ENCODE peak calls at places on chromosomes 4 and X, in six cellular contexts. One of them, this sample, is unnamed.

GRCh38 chr4:158209825-158210807 is at the start of gene TMEM144:
- DNase-seq in ascending aorta: peak; percentile 92
- DNase-seq in colonic mucosa: peak; percentile 94
- DNase-seq in stimulated activated CD4-positive, alpha-beta T cell treated with anti-CD3 and anti-CD28 coated beads, Interleukin-4, amount 100 ng/mL, for 4 hours: peak; percentile 44
- DNase-seq in SK-N-DZ: peak; percentile 12
- DNase-seq in T-helper 1 cell: no peak
- DNase-seq in this sample: no peak

GRCh38 chrX:135295944-135296305 is 13.4 kb upstream of the ETDC start:
- DNase-seq in ascending aorta: no peak
- DNase-seq in colonic mucosa: no peak
- DNase-seq in stimulated activated CD4-positive, alpha-beta T cell treated with anti-CD3 and anti-CD28 coated beads, Interleukin-4, amount 100 ng/mL, for 4 hours: no peak
- DNase-seq in SK-N-DZ: no peak
- DNase-seq in T-helper 1 cell: no peak
- DNase-seq in this sample: no peak

GRCh38 chr4:76680934-76681333 is 217.0 kb downstream of the SOWAHB start:
- DNase-seq in ascending aorta: no peak
- DNase-seq in colonic mucosa: no peak
- DNase-seq in stimulated activated CD4-positive, alpha-beta T cell treated with anti-CD3 and anti-CD28 coated beads, Interleukin-4, amount 100 ng/mL, for 4 hours: no peak
- DNase-seq in SK-N-DZ: no peak
- DNase-seq in T-helper 1 cell: no peak
- DNase-seq in this sample: no peak

GRCh38 chr4:142126890-142127497 is 490.6 kb downstream of the IL15 start:
- DNase-seq in ascending aorta: no peak
- DNase-seq in colonic mucosa: peak; percentile 64
- DNase-seq in stimulated activated CD4-positive, alpha-beta T cell treated with anti-CD3 and anti-CD28 coated beads, Interleukin-4, amount 100 ng/mL, for 4 hours: peak; percentile 54
- DNase-seq in SK-N-DZ: peak; percentile 70
- DNase-seq in T-helper 1 cell: no peak
- DNase-seq in this sample: peak; percentile 45

GRCh38 chrX:96843566-96843965 is 40.1 kb upstream of the RPA4 start:
- DNase-seq in ascending aorta: no peak
- DNase-seq in colonic mucosa: no peak
- DNase-seq in stimulated activated CD4-positive, alpha-beta T cell treated with anti-CD3 and anti-CD28 coated beads, Interleukin-4, amount 100 ng/mL, for 4 hours: no peak
- DNase-seq in SK-N-DZ: no peak
- DNase-seq in T-helper 1 cell: no peak
- DNase-seq in this sample: no peak

GRCh38 chrX:128464091-128464490 is 411.9 kb upstream of the ACTRT1 start:
- DNase-seq in ascending aorta: no peak
- DNase-seq in colonic mucosa: no peak
- DNase-seq in stimulated activated CD4-positive, alpha-beta T cell treated with anti-CD3 and anti-CD28 coated beads, Interleukin-4, amount 100 ng/mL, for 4 hours: no peak
- DNase-seq in SK-N-DZ: no peak
- DNase-seq in T-helper 1 cell: no peak
- DNase-seq in this sample: no peak

GRCh38 chr4:108224628-108225053 is 55.9 kb upstream of the LEF1 start:
- DNase-seq in ascending aorta: no peak
- DNase-seq in colonic mucosa: no peak
- DNase-seq in stimulated activated CD4-positive, alpha-beta T cell treated with anti-CD3 and anti-CD28 coated beads, Interleukin-4, amount 100 ng/mL, for 4 hours: no peak
- DNase-seq in SK-N-DZ: peak; percentile 92
- DNase-seq in T-helper 1 cell: no peak
- DNase-seq in this sample: no peak

GRCh38 chr4:155578726-155579385 is 87.8 kb upstream of the GUCY1A1 start:
- DNase-seq in ascending aorta: no peak
- DNase-seq in colonic mucosa: no peak
- DNase-seq in stimulated activated CD4-positive, alpha-beta T cell treated with anti-CD3 and anti-CD28 coated beads, Interleukin-4, amount 100 ng/mL, for 4 hours: no peak
- DNase-seq in SK-N-DZ: no peak
- DNase-seq in T-helper 1 cell: no peak
- DNase-seq in this sample: no peak

GRCh38 chrX:119343856-119344255 is 55.3 kb upstream of the SLC25A43 start:
- DNase-seq in ascending aorta: no peak
- DNase-seq in colonic mucosa: peak; percentile 62
- DNase-seq in stimulated activated CD4-positive, alpha-beta T cell treated with anti-CD3 and anti-CD28 coated beads, Interleukin-4, amount 100 ng/mL, for 4 hours: no peak
- DNase-seq in SK-N-DZ: no peak
- DNase-seq in T-helper 1 cell: no peak
- DNase-seq in this sample: no peak

GRCh38 chr4:125826801-125827200 is 512.0 kb downstream of the FAT4 start:
- DNase-seq in ascending aorta: no peak
- DNase-seq in colonic mucosa: no peak
- DNase-seq in stimulated activated CD4-positive, alpha-beta T cell treated with anti-CD3 and anti-CD28 coated beads, Interleukin-4, amount 100 ng/mL, for 4 hours: no peak
- DNase-seq in SK-N-DZ: peak; percentile 79
- DNase-seq in T-helper 1 cell: no peak
- DNase-seq in this sample: no peak

GRCh38 chr4:119517361-119518229 is 111.0 kb downstream of the PDE5A start:
- DNase-seq in ascending aorta: no peak
- DNase-seq in colonic mucosa: no peak
- DNase-seq in stimulated activated CD4-positive, alpha-beta T cell treated with anti-CD3 and anti-CD28 coated beads, Interleukin-4, amount 100 ng/mL, for 4 hours: no peak
- DNase-seq in SK-N-DZ: peak; percentile 86
- DNase-seq in T-helper 1 cell: no peak
- DNase-seq in this sample: no peak

GRCh38 chr4:10944321-10944720 is 259.8 kb upstream of the CLNK start:
- DNase-seq in ascending aorta: no peak
- DNase-seq in colonic mucosa: no peak
- DNase-seq in stimulated activated CD4-positive, alpha-beta T cell treated with anti-CD3 and anti-CD28 coated beads, Interleukin-4, amount 100 ng/mL, for 4 hours: no peak
- DNase-seq in SK-N-DZ: no peak
- DNase-seq in T-helper 1 cell: no peak
- DNase-seq in this sample: no peak

GRCh38 chrX:67693928-67694327 is 150.1 kb downstream of the AR start:
- DNase-seq in ascending aorta: no peak
- DNase-seq in colonic mucosa: no peak
- DNase-seq in stimulated activated CD4-positive, alpha-beta T cell treated with anti-CD3 and anti-CD28 coated beads, Interleukin-4, amount 100 ng/mL, for 4 hours: no peak
- DNase-seq in SK-N-DZ: no peak
- DNase-seq in T-helper 1 cell: no peak
- DNase-seq in this sample: no peak

GRCh38 chr4:92303621-92304027 is at the start of gene GRID2:
- DNase-seq in ascending aorta: no peak
- DNase-seq in colonic mucosa: no peak
- DNase-seq in stimulated activated CD4-positive, alpha-beta T cell treated with anti-CD3 and anti-CD28 coated beads, Interleukin-4, amount 100 ng/mL, for 4 hours: no peak
- DNase-seq in SK-N-DZ: peak; percentile 58
- DNase-seq in T-helper 1 cell: no peak
- DNase-seq in this sample: no peak

GRCh38 chr4:147725673-147726072 is 6.2 kb upstream of the ARHGAP10 start:
- DNase-seq in ascending aorta: no peak
- DNase-seq in colonic mucosa: no peak
- DNase-seq in stimulated activated CD4-positive, alpha-beta T cell treated with anti-CD3 and anti-CD28 coated beads, Interleukin-4, amount 100 ng/mL, for 4 hours: no peak
- DNase-seq in SK-N-DZ: no peak
- DNase-seq in T-helper 1 cell: no peak
- DNase-seq in this sample: no peak

GRCh38 chrX:50407976-50408375 is 62.6 kb downstream of the DGKK start:
- DNase-seq in ascending aorta: no peak
- DNase-seq in colonic mucosa: no peak
- DNase-seq in stimulated activated CD4-positive, alpha-beta T cell treated with anti-CD3 and anti-CD28 coated beads, Interleukin-4, amount 100 ng/mL, for 4 hours: no peak
- DNase-seq in SK-N-DZ: no peak
- DNase-seq in T-helper 1 cell: no peak
- DNase-seq in this sample: no peak

GRCh38 chrX:7378406-7378805 is 230.5 kb upstream of the PUDP start:
- DNase-seq in ascending aorta: no peak
- DNase-seq in colonic mucosa: no peak
- DNase-seq in stimulated activated CD4-positive, alpha-beta T cell treated with anti-CD3 and anti-CD28 coated beads, Interleukin-4, amount 100 ng/mL, for 4 hours: no peak
- DNase-seq in SK-N-DZ: no peak
- DNase-seq in T-helper 1 cell: no peak
- DNase-seq in this sample: no peak

GRCh38 chr4:76457885-76458284 is 22.9 kb downstream of the SHROOM3 start:
- DNase-seq in ascending aorta: no peak
- DNase-seq in colonic mucosa: no peak
- DNase-seq in stimulated activated CD4-positive, alpha-beta T cell treated with anti-CD3 and anti-CD28 coated beads, Interleukin-4, amount 100 ng/mL, for 4 hours: no peak
- DNase-seq in SK-N-DZ: no peak
- DNase-seq in T-helper 1 cell: no peak
- DNase-seq in this sample: no peak

GRCh38 chrX:134210465-134210864 is 26.5 kb upstream of the CCDC160 start:
- DNase-seq in ascending aorta: no peak
- DNase-seq in colonic mucosa: no peak
- DNase-seq in stimulated activated CD4-positive, alpha-beta T cell treated with anti-CD3 and anti-CD28 coated beads, Interleukin-4, amount 100 ng/mL, for 4 hours: no peak
- DNase-seq in SK-N-DZ: no peak
- DNase-seq in T-helper 1 cell: no peak
- DNase-seq in this sample: no peak

GRCh38 chr4:30719363-30720020 is 677 bp upstream of the PCDH7 start:
- DNase-seq in ascending aorta: no peak
- DNase-seq in colonic mucosa: peak; percentile 45
- DNase-seq in stimulated activated CD4-positive, alpha-beta T cell treated with anti-CD3 and anti-CD28 coated beads, Interleukin-4, amount 100 ng/mL, for 4 hours: no peak
- DNase-seq in SK-N-DZ: peak; percentile 67
- DNase-seq in T-helper 1 cell: no peak
- DNase-seq in this sample: no peak

GRCh38 chr4:155249036-155249566 is 40.7 kb downstream of the NPY2R start:
- DNase-seq in ascending aorta: no peak
- DNase-seq in colonic mucosa: no peak
- DNase-seq in stimulated activated CD4-positive, alpha-beta T cell treated with anti-CD3 and anti-CD28 coated beads, Interleukin-4, amount 100 ng/mL, for 4 hours: no peak
- DNase-seq in SK-N-DZ: no peak
- DNase-seq in T-helper 1 cell: no peak
- DNase-seq in this sample: no peak

GRCh38 chrX:23662187-23662586 is 5.1 kb upstream of the PRDX4 start:
- DNase-seq in ascending aorta: no peak
- DNase-seq in colonic mucosa: no peak
- DNase-seq in stimulated activated CD4-positive, alpha-beta T cell treated with anti-CD3 and anti-CD28 coated beads, Interleukin-4, amount 100 ng/mL, for 4 hours: no peak
- DNase-seq in SK-N-DZ: no peak
- DNase-seq in T-helper 1 cell: no peak
- DNase-seq in this sample: no peak

GRCh38 chrX:121013897-121014455 is 28.4 kb upstream of the CT47A1 start:
- DNase-seq in ascending aorta: no peak
- DNase-seq in colonic mucosa: no peak
- DNase-seq in stimulated activated CD4-positive, alpha-beta T cell treated with anti-CD3 and anti-CD28 coated beads, Interleukin-4, amount 100 ng/mL, for 4 hours: no peak
- DNase-seq in SK-N-DZ: no peak
- DNase-seq in T-helper 1 cell: no peak
- DNase-seq in this sample: no peak

GRCh38 chr4:673349-674091 is 556 bp downstream of the ATP5ME start:
- DNase-seq in ascending aorta: no peak
- DNase-seq in colonic mucosa: peak; percentile 76
- DNase-seq in stimulated activated CD4-positive, alpha-beta T cell treated with anti-CD3 and anti-CD28 coated beads, Interleukin-4, amount 100 ng/mL, for 4 hours: no peak
- DNase-seq in SK-N-DZ: no peak
- DNase-seq in T-helper 1 cell: no peak
- DNase-seq in this sample: no peak

GRCh38 chr4:67700119-67700873 is 659 bp downstream of the UBA6 start:
- DNase-seq in ascending aorta: no peak
- DNase-seq in colonic mucosa: no peak
- DNase-seq in stimulated activated CD4-positive, alpha-beta T cell treated with anti-CD3 and anti-CD28 coated beads, Interleukin-4, amount 100 ng/mL, for 4 hours: no peak
- DNase-seq in SK-N-DZ: no peak
- DNase-seq in T-helper 1 cell: no peak
- DNase-seq in this sample: peak; percentile 1

GRCh38 chrX:77740376-77740905 is 45.6 kb downstream of the ATRX start:
- DNase-seq in ascending aorta: no peak
- DNase-seq in colonic mucosa: no peak
- DNase-seq in stimulated activated CD4-positive, alpha-beta T cell treated with anti-CD3 and anti-CD28 coated beads, Interleukin-4, amount 100 ng/mL, for 4 hours: no peak
- DNase-seq in SK-N-DZ: no peak
- DNase-seq in T-helper 1 cell: no peak
- DNase-seq in this sample: no peak

GRCh38 chr4:166493828-166494432 is 620.9 kb downstream of the TLL1 start:
- DNase-seq in ascending aorta: no peak
- DNase-seq in colonic mucosa: peak; percentile 22
- DNase-seq in stimulated activated CD4-positive, alpha-beta T cell treated with anti-CD3 and anti-CD28 coated beads, Interleukin-4, amount 100 ng/mL, for 4 hours: no peak
- DNase-seq in SK-N-DZ: no peak
- DNase-seq in T-helper 1 cell: no peak
- DNase-seq in this sample: no peak

GRCh38 chrX:154411981-154412340 is 622 bp downstream of the TAFAZZIN start:
- DNase-seq in ascending aorta: no peak
- DNase-seq in colonic mucosa: peak; percentile 79
- DNase-seq in stimulated activated CD4-positive, alpha-beta T cell treated with anti-CD3 and anti-CD28 coated beads, Interleukin-4, amount 100 ng/mL, for 4 hours: peak; percentile 60
- DNase-seq in SK-N-DZ: peak; percentile 77
- DNase-seq in T-helper 1 cell: no peak
- DNase-seq in this sample: peak; percentile 27

GRCh38 chr4:109434007-109434792 is 585 bp downstream of the SEC24B start:
- DNase-seq in ascending aorta: no peak
- DNase-seq in colonic mucosa: peak; percentile 44
- DNase-seq in stimulated activated CD4-positive, alpha-beta T cell treated with anti-CD3 and anti-CD28 coated beads, Interleukin-4, amount 100 ng/mL, for 4 hours: no peak
- DNase-seq in SK-N-DZ: no peak
- DNase-seq in T-helper 1 cell: no peak
- DNase-seq in this sample: peak; percentile 17

GRCh38 chr4:88110826-88111225 is 47.6 kb downstream of the ABCG2 start:
- DNase-seq in ascending aorta: no peak
- DNase-seq in colonic mucosa: no peak
- DNase-seq in stimulated activated CD4-positive, alpha-beta T cell treated with anti-CD3 and anti-CD28 coated beads, Interleukin-4, amount 100 ng/mL, for 4 hours: no peak
- DNase-seq in SK-N-DZ: no peak
- DNase-seq in T-helper 1 cell: no peak
- DNase-seq in this sample: no peak

GRCh38 chr4:92100980-92101379 is 202.8 kb upstream of the GRID2 start:
- DNase-seq in ascending aorta: no peak
- DNase-seq in colonic mucosa: no peak
- DNase-seq in stimulated activated CD4-positive, alpha-beta T cell treated with anti-CD3 and anti-CD28 coated beads, Interleukin-4, amount 100 ng/mL, for 4 hours: no peak
- DNase-seq in SK-N-DZ: no peak
- DNase-seq in T-helper 1 cell: no peak
- DNase-seq in this sample: no peak

GRCh38 chr4:140681201-140681600 is 75.0 kb downstream of the TBC1D9 start:
- DNase-seq in ascending aorta: no peak
- DNase-seq in colonic mucosa: no peak
- DNase-seq in stimulated activated CD4-positive, alpha-beta T cell treated with anti-CD3 and anti-CD28 coated beads, Interleukin-4, amount 100 ng/mL, for 4 hours: no peak
- DNase-seq in SK-N-DZ: no peak
- DNase-seq in T-helper 1 cell: no peak
- DNase-seq in this sample: no peak

GRCh38 chr4:128450326-128451120 is 162.9 kb upstream of the PGRMC2 start:
- DNase-seq in ascending aorta: no peak
- DNase-seq in colonic mucosa: no peak
- DNase-seq in stimulated activated CD4-positive, alpha-beta T cell treated with anti-CD3 and anti-CD28 coated beads, Interleukin-4, amount 100 ng/mL, for 4 hours: no peak
- DNase-seq in SK-N-DZ: no peak
- DNase-seq in T-helper 1 cell: no peak
- DNase-seq in this sample: no peak

GRCh38 chrX:115413246-115413878 is 123.8 kb downstream of the LUZP4 start:
- DNase-seq in ascending aorta: no peak
- DNase-seq in colonic mucosa: no peak
- DNase-seq in stimulated activated CD4-positive, alpha-beta T cell treated with anti-CD3 and anti-CD28 coated beads, Interleukin-4, amount 100 ng/mL, for 4 hours: no peak
- DNase-seq in SK-N-DZ: no peak
- DNase-seq in T-helper 1 cell: no peak
- DNase-seq in this sample: no peak

GRCh38 chr4:98932539-98932938 is 3.6 kb upstream of the EIF4E start:
- DNase-seq in ascending aorta: no peak
- DNase-seq in colonic mucosa: no peak
- DNase-seq in stimulated activated CD4-positive, alpha-beta T cell treated with anti-CD3 and anti-CD28 coated beads, Interleukin-4, amount 100 ng/mL, for 4 hours: no peak
- DNase-seq in SK-N-DZ: no peak
- DNase-seq in T-helper 1 cell: no peak
- DNase-seq in this sample: no peak

GRCh38 chr4:83010111-83010521 is 507 bp downstream of the LIN54 start:
- DNase-seq in ascending aorta: no peak
- DNase-seq in colonic mucosa: no peak
- DNase-seq in stimulated activated CD4-positive, alpha-beta T cell treated with anti-CD3 and anti-CD28 coated beads, Interleukin-4, amount 100 ng/mL, for 4 hours: no peak
- DNase-seq in SK-N-DZ: no peak
- DNase-seq in T-helper 1 cell: no peak
- DNase-seq in this sample: no peak

GRCh38 chr4:187204389-187204920 is 480.8 kb upstream of the FAT1 start:
- DNase-seq in ascending aorta: no peak
- DNase-seq in colonic mucosa: no peak
- DNase-seq in stimulated activated CD4-positive, alpha-beta T cell treated with anti-CD3 and anti-CD28 coated beads, Interleukin-4, amount 100 ng/mL, for 4 hours: no peak
- DNase-seq in SK-N-DZ: no peak
- DNase-seq in T-helper 1 cell: no peak
- DNase-seq in this sample: no peak

GRCh38 chr4:154982187-154983047 is 201.3 kb downstream of the RBM46 start:
- DNase-seq in ascending aorta: no peak
- DNase-seq in colonic mucosa: peak; percentile 56
- DNase-seq in stimulated activated CD4-positive, alpha-beta T cell treated with anti-CD3 and anti-CD28 coated beads, Interleukin-4, amount 100 ng/mL, for 4 hours: peak; percentile 2
- DNase-seq in SK-N-DZ: peak; percentile 71
- DNase-seq in T-helper 1 cell: no peak
- DNase-seq in this sample: no peak